ENCODE peak calls at places on chromosomes 2 and 18, in five cellular contexts. V is HepG2; H is GM20000; W is Jurkat, Clone E6-1; P is SW480. A is an unnamed sample.

GRCh38 chr2:227509824-227510619 is 38.1 kb downstream of the AGFG1 start:
- DNase-seq in P (peak), V (peak), H (no peak), W (no peak), A (no peak)

GRCh38 chr18:48300463-48300961 is 108.7 kb downstream of the ZBTB7C start:
- DNase-seq in W (peak), P (no peak), H (no peak), V (no peak), A (peak)

GRCh38 chr18:23570912-23571504 is 15.3 kb downstream of the NPC1 start:
- DNase-seq in H (no peak), W (no peak), V (no peak), P (no peak), A (no peak)

GRCh38 chr2:28252308-28252707 is 140.3 kb upstream of the FOSL2 start:
- DNase-seq in P (no peak), W (no peak), H (peak), V (no peak), A (no peak)

GRCh38 chr2:45759310-45759851 is 107.9 kb downstream of the PRKCE start:
- DNase-seq in W (no peak), P (no peak), V (no peak), H (no peak), A (no peak)

GRCh38 chr2:98467082-98467536 is 22.5 kb downstream of the INPP4A start:
- DNase-seq in H (no peak), P (no peak), W (no peak), V (no peak), A (no peak)

GRCh38 chr2:70613510-70613909 is 59.9 kb upstream of the TGFA start:
- DNase-seq in V (no peak), W (no peak), P (no peak), H (no peak), A (no peak)

GRCh38 chr2:3210257-3210656 is 167.4 kb downstream of the EIPR1 start:
- DNase-seq in W (no peak), H (no peak), V (no peak), P (no peak), A (no peak)

GRCh38 chr2:30894498-30895119 is 87.4 kb upstream of the CAPN13 start:
- DNase-seq in V (no peak), H (no peak), P (no peak), W (no peak), A (peak)

GRCh38 chr2:160994141-160995002 is 165.9 kb upstream of the TANK start:
- DNase-seq in H (peak), V (peak), W (peak), P (peak), A (peak)

GRCh38 chr2:113149553-113150257 is 22.3 kb downstream of the IL1RN start:
- DNase-seq in V (no peak), W (no peak), P (no peak), H (no peak), A (no peak)

GRCh38 chr2:207823865-207824264 is 54.2 kb upstream of the FZD5 start:
- DNase-seq in P (no peak), V (no peak), H (no peak), W (no peak), A (no peak)

GRCh38 chr2:30359644-30360167 is 87.3 kb upstream of the LCLAT1 start:
- DNase-seq in V (no peak), W (no peak), H (no peak), P (no peak), A (no peak)

GRCh38 chr18:37270046-37270665 is 295.4 kb downstream of the CELF4 start:
- DNase-seq in H (peak), V (peak), P (no peak), W (peak), A (peak)

GRCh38 chr18:33404244-33404873 is 36.2 kb downstream of the CCDC178 start:
- DNase-seq in V (no peak), W (no peak), P (peak), H (peak), A (no peak)

GRCh38 chr2:222297600-222297935 is 1.2 kb downstream of the PAX3 start:
- DNase-seq in P (no peak), W (no peak), V (no peak), H (no peak), A (no peak)

GRCh38 chr2:235568431-235568830 is 74.6 kb downstream of the AGAP1 start:
- DNase-seq in P (no peak), H (no peak), V (no peak), W (no peak), A (no peak)

GRCh38 chr2:74036450-74037175 is 51.9 kb downstream of the TET3 start:
- DNase-seq in P (no peak), V (no peak), H (no peak), W (peak), A (no peak)

GRCh38 chr2:35503738-35504160 is 851.8 kb upstream of the CRIM1 start:
- DNase-seq in V (no peak), P (no peak), H (no peak), W (no peak), A (no peak)

GRCh38 chr2:240935101-240935876 is 29.2 kb downstream of the CROCC2 start:
- DNase-seq in W (no peak), V (no peak), P (no peak), H (no peak), A (no peak)